ENCODE peak calls at places on chromosome 5, in four cellular contexts. O is activated CD8-positive, alpha-beta memory T cell treated with anti-CD3 and anti-CD28 coated beads, Interleukin-2, amount 10 ng/mL, durations not matched to agents 7 days and 5 days; L is germinal center; W is HTR-8/SVneo. M is an unnamed sample.

GRCh38 chr5:173395257-173395932 is 67.2 kb upstream of the STC2 start:
- DNase-seq in L (no peak), O (no peak), W (peak), M (no peak)

GRCh38 chr5:33153891-33154290 is 286.9 kb upstream of the TARS1 start:
- DNase-seq in O (no peak), L (no peak), W (no peak), M (no peak)

GRCh38 chr5:74256947-74257573 is 383.5 kb downstream of the ENC1 start:
- DNase-seq in W (no peak), O (no peak), L (no peak), M (no peak)

GRCh38 chr5:106587-106986 is 14.6 kb downstream of the PLEKHG4B start:
- DNase-seq in W (no peak), L (no peak), O (no peak), M (no peak)

GRCh38 chr5:32217886-32218396 is 43.8 kb upstream of the GOLPH3 start:
- DNase-seq in W (no peak), L (no peak), O (no peak), M (no peak)

GRCh38 chr5:135383803-135384495 is 15.1 kb downstream of the MACROH2A1 start:
- DNase-seq in O (no peak), L (no peak), W (no peak), M (no peak)

GRCh38 chr5:79305706-79306105 is 69.8 kb downstream of the JMY start:
- DNase-seq in O (no peak), W (no peak), L (no peak), M (no peak)

GRCh38 chr5:55557123-55557522 is 22.4 kb upstream of the PLPP1 start:
- DNase-seq in O (no peak), L (no peak), W (no peak), M (no peak)

GRCh38 chr5:138351517-138351916 is 968 bp upstream of the KDM3B start:
- DNase-seq in W (no peak), O (no peak), L (no peak), M (peak)

GRCh38 chr5:171427318-171428167 is 8.1 kb downstream of the FGF18 start:
- DNase-seq in W (no peak), L (no peak), O (no peak), M (no peak)

GRCh38 chr5:168055141-168055680 is 236.2 kb upstream of the WWC1 start:
- DNase-seq in L (no peak), O (no peak), W (no peak), M (no peak)

GRCh38 chr5:41925555-41925946 is 470 bp downstream of the FBXO4 start:
- DNase-seq in O (peak), W (peak), L (no peak), M (no peak)

GRCh38 chr5:160361624-160362023 is 8.8 kb downstream of the C1QTNF2 start:
- DNase-seq in O (no peak), W (no peak), L (no peak), M (no peak)

GRCh38 chr5:172795401-172795977 is 24.5 kb upstream of the DUSP1 start:
- DNase-seq in W (no peak), O (no peak), L (no peak), M (no peak)

GRCh38 chr5:132607133-132607532 is 50.4 kb downstream of the RAD50 start:
- DNase-seq in L (no peak), W (no peak), O (no peak), M (no peak)

GRCh38 chr5:126909856-126910255 is 120.5 kb downstream of the MARCHF3 start:
- DNase-seq in L (no peak), W (no peak), O (no peak), M (no peak)

GRCh38 chr5:107672212-107673105 is 1.7 kb upstream of the EFNA5 start:
- DNase-seq in L (peak), W (peak), O (no peak), M (peak)

GRCh38 chr5:142151436-142152382 is 43.1 kb downstream of the NDFIP1 start:
- DNase-seq in L (peak), O (peak), W (peak), M (peak)

GRCh38 chr5:139893873-139894272 is 98.3 kb downstream of the PSD2 start:
- DNase-seq in W (no peak), O (no peak), L (no peak), M (no peak)

GRCh38 chr5:123997354-123998215 is 485.6 kb downstream of the CSNK1G3 start:
- DNase-seq in O (no peak), W (peak), L (no peak), M (no peak)

GRCh38 chr5:159041754-159042153 is 58.0 kb downstream of the EBF1 start:
- DNase-seq in O (no peak), L (no peak), W (no peak), M (no peak)

GRCh38 chr5:174311531-174312269 is 266.2 kb downstream of the NSG2 start:
- DNase-seq in L (peak), W (peak), O (peak), M (peak)

GRCh38 chr5:95080456-95080855 is 204.4 kb downstream of the MCTP1 start:
- DNase-seq in L (no peak), W (no peak), O (no peak), M (no peak)

GRCh38 chr5:77621440-77621839 is 17.1 kb downstream of the OTP start:
- DNase-seq in O (no peak), W (no peak), L (no peak), M (no peak)

GRCh38 chr5:81068063-81068462 is 107.9 kb downstream of the RASGRF2 start:
- DNase-seq in O (no peak), L (no peak), W (no peak), M (no peak)